ENCODE peak calls at places on chromosomes 12 and 14, in four cellular contexts. G is GM13976, H is mesothelial cell of epicardium, W is endothelial cell. X is an unnamed sample.

GRCh38 chr12:132489602-132490239 is at the start of gene FBRSL1:
- DNase-seq in G (peak), H (peak), W (peak), X (peak)

GRCh38 chr14:61154606-61155005 is 126.5 kb downstream of the TMEM30B start:
- DNase-seq in G (no peak), H (no peak), W (no peak), X (no peak)

GRCh38 chr14:76065519-76065918 is 80.0 kb downstream of the IFT43 start:
- DNase-seq in G (no peak), H (no peak), W (no peak), X (no peak)

GRCh38 chr14:100988011-100988410 is 84.5 kb upstream of the RTL1 start:
- DNase-seq in G (no peak), H (no peak), W (no peak), X (no peak)

GRCh38 chr12:31591308-31591901 is 469 bp upstream of the DENND5B start:
- DNase-seq in G (peak), H (no peak), W (peak), X (peak)

GRCh38 chr14:75907722-75908330 is 74.0 kb downstream of the TGFB3 start:
- DNase-seq in G (no peak), H (no peak), W (no peak), X (no peak)

GRCh38 chr12:71503579-71504470 is 64.2 kb downstream of the LGR5 start:
- DNase-seq in G (no peak), H (no peak), W (no peak), X (no peak)

GRCh38 chr14:88420187-88420586 is 34.7 kb downstream of the SPATA7 start:
- DNase-seq in G (no peak), H (no peak), W (no peak), X (no peak)

GRCh38 chr14:64682173-64682710 is 22.0 kb upstream of the PLEKHG3 start:
- DNase-seq in G (no peak), H (no peak), W (no peak), X (no peak)

GRCh38 chr12:4421590-4422031 is 24.0 kb downstream of the FGF6 start:
- DNase-seq in G (peak), H (no peak), W (peak), X (peak)

GRCh38 chr14:24075485-24076301 is 4.3 kb downstream of the CPNE6 start:
- DNase-seq in G (peak), H (no peak), W (no peak), X (no peak)

GRCh38 chr12:131610891-131611290 is 100.0 kb upstream of the SFSWAP start:
- DNase-seq in G (no peak), H (no peak), W (no peak), X (no peak)

GRCh38 chr12:15532364-15532977 is 210.2 kb downstream of the PTPRO start:
- DNase-seq in G (peak), H (no peak), W (peak), X (no peak)

GRCh38 chr14:21308479-21309237 is 28.8 kb downstream of the RPGRIP1 start:
- DNase-seq in G (peak), H (peak), W (peak), X (peak)

GRCh38 chr12:45707241-45707857 is 22.2 kb upstream of the ARID2 start:
- DNase-seq in G (no peak), H (no peak), W (no peak), X (no peak)

GRCh38 chr12:45704968-45705367 is 24.5 kb upstream of the ARID2 start:
- DNase-seq in G (no peak), H (no peak), W (no peak), X (no peak)

GRCh38 chr12:45705404-45705803 is 24.1 kb upstream of the ARID2 start:
- DNase-seq in G (no peak), H (no peak), W (no peak), X (no peak)

GRCh38 chr12:45708901-45709300 is 20.6 kb upstream of the ARID2 start:
- DNase-seq in G (no peak), H (no peak), W (no peak), X (no peak)

GRCh38 chr12:45708363-45708762 is 21.1 kb upstream of the ARID2 start:
- DNase-seq in G (no peak), H (no peak), W (no peak), X (no peak)
- TF ChIP-seq CTCF in G (no peak), H (no peak), W (no peak), X (no peak)

DNA sequence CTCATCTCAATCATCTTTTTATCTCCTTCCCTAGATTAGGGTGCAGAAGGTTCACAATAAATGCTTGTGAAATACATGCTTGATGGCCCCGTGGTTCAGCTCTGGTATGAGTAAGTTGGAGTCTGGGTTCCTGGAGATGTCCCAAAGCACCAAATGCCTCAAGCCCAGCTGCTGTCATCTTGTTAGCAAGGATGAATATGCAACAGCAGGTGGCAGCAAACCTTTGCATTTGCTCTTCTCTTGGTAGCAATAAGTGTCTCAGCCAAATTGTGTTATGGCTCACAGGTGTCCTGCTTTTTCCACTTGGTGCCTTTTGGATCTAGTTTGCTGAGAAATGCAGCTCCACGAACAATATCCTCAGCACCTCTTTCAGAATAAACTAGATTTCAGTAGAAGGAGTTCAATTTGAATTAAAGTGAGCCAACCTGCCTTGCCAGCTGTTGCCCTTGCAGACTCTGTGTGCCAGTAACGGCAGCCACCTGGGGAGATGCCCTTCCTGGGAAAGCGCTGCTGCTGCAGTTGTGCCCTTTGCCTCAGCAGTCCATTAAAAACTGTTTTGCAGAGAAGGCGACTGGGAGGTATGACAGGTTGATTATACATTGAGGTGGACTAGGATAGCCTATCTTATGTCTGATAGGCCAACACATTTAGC is 417.3 kb downstream of the SNAPC1 start:
- DNase-seq in G (peak), H (peak), W (peak), X (peak)
- TF ChIP-seq CTCF in G (peak), H (peak), W (peak), X (peak)

GRCh38 chr12:65306229-65306602 is 27.7 kb downstream of the MSRB3 start:
- DNase-seq in G (no peak), H (no peak), W (no peak), X (no peak)

GRCh38 chr12:65308001-65308400 is 29.5 kb downstream of the MSRB3 start:
- DNase-seq in G (no peak), H (no peak), W (no peak), X (no peak)

GRCh38 chr12:65305346-65305950 is 27.0 kb downstream of the MSRB3 start:
- DNase-seq in G (no peak), H (no peak), W (no peak), X (no peak)

GRCh38 chr12:65308601-65309071 is 30.2 kb downstream of the MSRB3 start:
- DNase-seq in G (no peak), H (no peak), W (no peak), X (no peak)

DNA sequence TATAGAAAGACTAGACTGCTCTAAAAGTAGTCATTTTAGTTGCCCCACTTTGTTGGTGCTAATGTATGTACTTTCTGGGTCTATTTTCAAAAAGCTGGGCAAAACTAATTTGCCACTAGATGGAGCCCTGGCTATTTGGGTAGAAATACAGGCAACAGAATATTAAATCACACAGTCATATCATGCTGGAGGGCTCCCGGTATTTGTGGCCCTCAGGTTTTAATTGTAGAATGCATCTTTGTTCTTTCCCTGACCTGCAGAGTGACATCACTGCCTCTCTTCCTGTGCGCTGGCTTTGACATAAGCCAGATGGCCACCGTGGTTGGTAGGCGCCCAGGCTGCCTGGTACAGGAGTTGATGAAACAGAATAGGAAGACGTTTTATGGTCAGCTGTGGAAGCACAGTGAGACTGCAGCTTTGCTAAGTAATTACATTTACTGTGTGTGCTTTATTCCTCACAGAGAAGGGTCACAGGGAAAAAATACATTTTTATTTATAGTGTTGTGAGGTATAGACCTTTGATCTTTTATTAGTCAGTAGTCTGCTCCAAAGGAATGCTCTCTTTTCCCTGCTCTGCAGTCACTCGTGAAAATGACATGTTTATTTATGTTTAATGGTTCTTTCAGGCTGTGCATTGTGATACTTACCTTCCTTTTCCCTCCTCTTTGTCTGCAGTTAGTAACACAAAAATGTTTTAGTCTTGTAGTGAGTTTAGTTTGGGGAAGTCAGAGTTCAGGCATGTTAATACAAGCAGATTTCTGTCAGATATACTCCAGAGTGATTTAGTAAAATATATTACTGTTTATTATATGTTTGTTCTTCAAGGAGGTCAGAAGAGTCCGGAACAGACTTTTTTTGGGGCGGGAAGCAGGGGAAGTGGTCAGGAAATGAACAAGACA is 28.4 kb downstream of the MSRB3 start:
- DNase-seq in G (no peak), H (peak), W (peak), X (peak)
- TF ChIP-seq CTCF in G (peak), H (peak), W (peak), X (peak)

DNA sequence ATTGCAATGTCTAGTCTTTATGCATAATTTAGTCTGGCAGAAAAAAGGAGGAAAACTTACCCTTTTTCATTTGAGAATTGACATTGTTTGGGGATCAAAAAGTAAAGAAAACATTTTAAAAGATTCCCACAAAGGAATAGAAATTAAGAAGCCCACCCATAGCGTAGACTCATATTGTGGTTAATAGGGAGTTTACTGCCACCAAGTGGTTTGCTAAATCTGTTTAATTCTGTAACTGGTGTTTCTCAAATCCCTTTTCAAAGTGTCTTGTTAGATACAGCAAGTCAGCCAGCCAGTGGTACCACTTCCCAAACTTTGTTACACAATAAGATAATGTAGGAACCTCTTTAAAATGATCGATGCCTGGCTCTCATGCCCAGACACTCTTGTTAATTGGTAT is 180.3 kb downstream of the IPO8 start:
- DNase-seq in G (no peak), H (no peak), W (no peak), X (no peak)
- TF ChIP-seq CTCF in G (no peak), H (no peak), W (no peak), X (peak)

DNA sequence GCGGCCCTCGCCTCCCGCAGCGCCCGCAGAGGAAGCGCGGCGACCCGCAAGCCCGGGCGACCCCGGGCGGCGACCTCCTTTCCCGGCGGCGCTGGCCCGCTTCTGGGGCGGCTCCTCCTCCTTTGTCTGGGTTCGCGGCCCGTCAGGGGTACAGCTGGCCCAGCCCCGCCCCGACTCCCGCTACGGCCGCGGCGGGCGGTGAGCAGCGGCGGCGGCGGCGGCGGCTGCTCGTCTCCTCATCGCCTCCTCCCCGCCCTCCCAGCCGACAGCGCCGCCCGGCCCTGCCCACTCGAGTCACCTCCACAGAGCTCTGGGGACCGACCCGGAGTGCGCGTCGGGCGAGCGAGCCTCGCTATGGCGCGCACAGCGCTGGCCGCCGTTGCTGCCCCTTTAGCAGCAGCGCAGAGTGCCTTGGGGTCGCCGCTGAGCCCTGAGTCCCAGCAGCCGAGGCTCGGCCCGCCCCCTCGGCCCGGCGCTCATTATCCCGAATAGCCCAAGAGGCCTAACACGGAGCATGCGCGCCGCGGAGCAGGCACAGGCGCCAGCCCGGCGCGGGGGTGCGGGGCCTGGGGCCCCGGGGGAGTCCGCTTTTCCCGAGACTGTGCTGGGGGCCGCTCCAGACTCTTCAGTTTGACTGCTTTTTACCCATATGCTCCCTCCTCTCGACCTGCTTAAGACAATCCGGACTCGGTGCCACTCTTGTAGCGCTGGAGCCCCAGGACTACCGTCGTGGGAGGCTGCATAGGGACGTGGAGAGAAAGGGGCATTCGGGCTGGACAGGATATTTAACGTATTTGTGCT is at the start of gene SOS2:
- DNase-seq in G (peak), H (peak), W (peak), X (peak)
- TF ChIP-seq CTCF in G (no peak), H (no peak), W (no peak), X (no peak)

X was measured in neural crest cell.